ENCODE peak calls at places on chromosome 2, in five cellular contexts. One of them, this sample, is unnamed.

GRCh38 chr2:12717988-12718661 is 1.4 kb downstream of the TRIB2 start:
- DNase-seq in fibroblast of the aortic adventitia: peak
- DNase-seq in MCF 10A: peak
- DNase-seq in natural killer cell: peak
- DNase-seq in GM23338: peak
- DNase-seq in this sample: no peak

GRCh38 chr2:152370783-152371182 is 35.8 kb downstream of the FMNL2 start:
- DNase-seq in GM23338: no peak
- DNase-seq in natural killer cell: no peak
- DNase-seq in MCF 10A: no peak
- DNase-seq in fibroblast of the aortic adventitia: no peak
- DNase-seq in this sample: no peak

GRCh38 chr2:15620340-15620739 is 28.7 kb downstream of the DDX1 start:
- DNase-seq in MCF 10A: no peak
- DNase-seq in GM23338: no peak
- DNase-seq in natural killer cell: no peak
- DNase-seq in fibroblast of the aortic adventitia: no peak
- DNase-seq in this sample: no peak

GRCh38 chr2:169141713-169142352 is 72.5 kb downstream of the DHRS9 start:
- DNase-seq in MCF 10A: peak
- DNase-seq in GM23338: peak
- DNase-seq in natural killer cell: peak
- DNase-seq in fibroblast of the aortic adventitia: peak
- DNase-seq in this sample: peak

GRCh38 chr2:1675633-1676032 is 68.7 kb downstream of the PXDN start:
- DNase-seq in GM23338: no peak
- DNase-seq in natural killer cell: no peak
- DNase-seq in fibroblast of the aortic adventitia: peak
- DNase-seq in MCF 10A: peak
- DNase-seq in this sample: no peak

GRCh38 chr2:29192526-29192925 is 77.3 kb downstream of the CLIP4 start:
- DNase-seq in MCF 10A: no peak
- DNase-seq in natural killer cell: no peak
- DNase-seq in GM23338: no peak
- DNase-seq in fibroblast of the aortic adventitia: no peak
- DNase-seq in this sample: no peak

GRCh38 chr2:207180741-207181140 is 15.0 kb upstream of the KLF7 start:
- DNase-seq in fibroblast of the aortic adventitia: peak
- DNase-seq in GM23338: no peak
- DNase-seq in MCF 10A: no peak
- DNase-seq in natural killer cell: no peak
- DNase-seq in this sample: no peak

GRCh38 chr2:16257001-16257724 is 316.8 kb downstream of the MYCN start:
- DNase-seq in natural killer cell: no peak
- DNase-seq in fibroblast of the aortic adventitia: no peak
- DNase-seq in MCF 10A: no peak
- DNase-seq in GM23338: no peak
- DNase-seq in this sample: no peak

GRCh38 chr2:109451671-109452070 is 162.1 kb downstream of the SEPTIN10 start:
- DNase-seq in natural killer cell: no peak
- DNase-seq in fibroblast of the aortic adventitia: no peak
- DNase-seq in MCF 10A: no peak
- DNase-seq in GM23338: no peak
- DNase-seq in this sample: peak

GRCh38 chr2:149872638-149873037 is 285.1 kb upstream of the MMADHC start:
- DNase-seq in GM23338: no peak
- DNase-seq in fibroblast of the aortic adventitia: no peak
- DNase-seq in MCF 10A: no peak
- DNase-seq in natural killer cell: no peak
- DNase-seq in this sample: no peak

GRCh38 chr2:239928457-239929350 is 96.4 kb downstream of the NDUFA10 start:
- DNase-seq in GM23338: peak
- DNase-seq in MCF 10A: no peak
- DNase-seq in natural killer cell: no peak
- DNase-seq in fibroblast of the aortic adventitia: no peak
- DNase-seq in this sample: peak

GRCh38 chr2:64771726-64772125 is 118.0 kb upstream of the SERTAD2 start:
- DNase-seq in natural killer cell: no peak
- DNase-seq in GM23338: no peak
- DNase-seq in MCF 10A: no peak
- DNase-seq in fibroblast of the aortic adventitia: no peak
- DNase-seq in this sample: no peak

GRCh38 chr2:47344890-47345583 is 57.9 kb upstream of the MSH2 start:
- DNase-seq in GM23338: peak
- DNase-seq in natural killer cell: no peak
- DNase-seq in MCF 10A: peak
- DNase-seq in fibroblast of the aortic adventitia: no peak
- DNase-seq in this sample: no peak

GRCh38 chr2:237708491-237708890 is 81.1 kb downstream of the LRRFIP1 start:
- DNase-seq in GM23338: peak
- DNase-seq in natural killer cell: no peak
- DNase-seq in MCF 10A: no peak
- DNase-seq in fibroblast of the aortic adventitia: no peak
- DNase-seq in this sample: no peak

GRCh38 chr2:240217431-240218301 is 77.2 kb upstream of the OTOS start:
- DNase-seq in MCF 10A: no peak
- DNase-seq in natural killer cell: peak
- DNase-seq in GM23338: no peak
- DNase-seq in fibroblast of the aortic adventitia: no peak
- DNase-seq in this sample: peak

GRCh38 chr2:104862061-104862941 is 8.4 kb downstream of the POU3F3 start:
- DNase-seq in MCF 10A: no peak
- DNase-seq in fibroblast of the aortic adventitia: no peak
- DNase-seq in natural killer cell: no peak
- DNase-seq in GM23338: peak
- DNase-seq in this sample: no peak

GRCh38 chr2:54665436-54665856 is 58.0 kb upstream of the EML6 start:
- DNase-seq in MCF 10A: peak
- DNase-seq in fibroblast of the aortic adventitia: peak
- DNase-seq in GM23338: peak
- DNase-seq in natural killer cell: no peak
- DNase-seq in this sample: no peak

GRCh38 chr2:230893881-230894781 is 29.4 kb downstream of the ITM2C start:
- DNase-seq in GM23338: no peak
- DNase-seq in fibroblast of the aortic adventitia: no peak
- DNase-seq in MCF 10A: no peak
- DNase-seq in natural killer cell: no peak
- DNase-seq in this sample: no peak

GRCh38 chr2:196440413-196440812 is 199.1 kb upstream of the CCDC150 start:
- DNase-seq in fibroblast of the aortic adventitia: no peak
- DNase-seq in natural killer cell: no peak
- DNase-seq in MCF 10A: no peak
- DNase-seq in GM23338: no peak
- DNase-seq in this sample: no peak
- TF ChIP-seq CTCF in fibroblast of the aortic adventitia: no peak
- TF ChIP-seq CTCF in natural killer cell: no peak
- TF ChIP-seq CTCF in MCF 10A: no peak
- TF ChIP-seq CTCF in GM23338: no peak
- TF ChIP-seq CTCF in this sample: no peak

GRCh38 chr2:11682590-11682915 is 12.6 kb upstream of the NTSR2 start:
- DNase-seq in GM23338: no peak
- DNase-seq in MCF 10A: no peak
- DNase-seq in fibroblast of the aortic adventitia: no peak
- DNase-seq in natural killer cell: no peak
- DNase-seq in this sample: no peak

GRCh38 chr2:11683486-11683885 is 13.5 kb upstream of the NTSR2 start:
- DNase-seq in natural killer cell: no peak
- DNase-seq in MCF 10A: no peak
- DNase-seq in fibroblast of the aortic adventitia: no peak
- DNase-seq in GM23338: peak
- DNase-seq in this sample: no peak

GRCh38 chr2:11680181-11680900 is 10.3 kb upstream of the NTSR2 start:
- DNase-seq in fibroblast of the aortic adventitia: no peak
- DNase-seq in GM23338: no peak
- DNase-seq in natural killer cell: no peak
- DNase-seq in MCF 10A: peak
- DNase-seq in this sample: no peak

GRCh38 chr2:11680901-11681721 is 11.1 kb upstream of the NTSR2 start:
- DNase-seq in GM23338: no peak
- DNase-seq in natural killer cell: no peak
- DNase-seq in MCF 10A: no peak
- DNase-seq in fibroblast of the aortic adventitia: no peak
- DNase-seq in this sample: no peak

GRCh38 chr2:11681722-11682589 is 12.0 kb upstream of the NTSR2 start:
- DNase-seq in natural killer cell: peak
- DNase-seq in fibroblast of the aortic adventitia: no peak
- DNase-seq in GM23338: peak
- DNase-seq in MCF 10A: peak
- DNase-seq in this sample: no peak
- TF ChIP-seq CTCF in natural killer cell: peak
- TF ChIP-seq CTCF in fibroblast of the aortic adventitia: peak
- TF ChIP-seq CTCF in GM23338: peak
- TF ChIP-seq CTCF in MCF 10A: peak
- TF ChIP-seq CTCF in this sample: peak

GRCh38 chr2:138716183-138716582 is 64.0 kb downstream of the NXPH2 start:
- DNase-seq in natural killer cell: no peak
- DNase-seq in MCF 10A: peak
- DNase-seq in fibroblast of the aortic adventitia: no peak
- DNase-seq in GM23338: peak
- DNase-seq in this sample: no peak
- TF ChIP-seq CTCF in natural killer cell: no peak
- TF ChIP-seq CTCF in MCF 10A: no peak
- TF ChIP-seq CTCF in fibroblast of the aortic adventitia: no peak
- TF ChIP-seq CTCF in GM23338: peak
- TF ChIP-seq CTCF in this sample: no peak

DNA sequence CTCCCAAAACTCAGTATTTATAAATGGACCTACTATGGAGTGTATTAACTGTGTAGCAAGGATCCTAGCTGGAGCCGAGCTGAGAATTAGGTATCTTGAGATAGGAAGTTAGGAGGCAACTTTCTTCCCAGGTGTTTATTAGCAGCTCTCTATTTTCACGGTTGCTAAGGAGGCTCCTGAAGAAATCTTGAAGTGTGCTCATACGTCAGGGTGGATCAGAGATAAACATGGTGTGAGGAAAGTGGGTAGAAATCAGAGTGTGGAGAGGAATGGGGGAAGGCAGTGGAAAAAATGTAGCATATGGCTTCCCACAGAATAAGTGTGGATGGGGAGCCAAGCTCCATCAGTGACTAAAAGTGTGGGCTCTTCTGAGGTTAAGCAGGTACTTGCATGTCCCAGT is 104.3 kb downstream of the ABCA12 start:
- DNase-seq in natural killer cell: no peak
- DNase-seq in fibroblast of the aortic adventitia: no peak
- DNase-seq in MCF 10A: no peak
- DNase-seq in GM23338: no peak
- DNase-seq in this sample: no peak
- TF ChIP-seq CTCF in natural killer cell: no peak
- TF ChIP-seq CTCF in fibroblast of the aortic adventitia: no peak
- TF ChIP-seq CTCF in MCF 10A: no peak
- TF ChIP-seq CTCF in GM23338: no peak
- TF ChIP-seq CTCF in this sample: no peak

DNA sequence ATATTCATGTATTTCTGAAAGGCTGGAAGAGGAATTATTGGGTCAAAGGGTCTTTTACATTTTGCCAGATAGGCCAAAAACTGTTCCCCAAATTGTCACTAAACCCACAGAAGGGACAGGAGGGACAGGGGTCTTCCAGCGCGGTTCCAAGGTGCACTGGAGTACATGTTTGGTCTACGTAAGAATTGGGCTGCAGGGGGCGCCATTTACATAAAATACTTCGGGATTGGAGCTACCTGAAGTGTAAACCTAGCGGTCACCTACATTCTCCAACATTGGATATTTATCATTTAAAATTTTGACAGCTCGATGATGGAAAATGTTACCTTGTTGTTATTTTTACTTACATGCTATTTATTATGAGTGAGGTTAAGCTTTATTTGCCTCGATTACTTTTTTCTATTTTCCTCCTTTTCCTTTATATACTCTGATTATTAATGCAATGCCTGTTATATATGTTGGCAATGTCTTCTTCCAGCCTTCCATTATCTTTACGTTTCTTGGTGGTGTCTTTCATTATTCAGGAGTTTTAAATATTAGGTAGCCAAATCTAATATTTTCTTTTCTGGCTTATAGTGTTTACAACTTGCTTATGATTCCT is 43.0 kb upstream of the RAB6C start:
- DNase-seq in fibroblast of the aortic adventitia: no peak
- DNase-seq in natural killer cell: no peak
- DNase-seq in GM23338: peak
- DNase-seq in MCF 10A: no peak
- DNase-seq in this sample: no peak
- TF ChIP-seq CTCF in fibroblast of the aortic adventitia: no peak
- TF ChIP-seq CTCF in natural killer cell: peak
- TF ChIP-seq CTCF in GM23338: peak
- TF ChIP-seq CTCF in MCF 10A: no peak
- TF ChIP-seq CTCF in this sample: no peak

DNA sequence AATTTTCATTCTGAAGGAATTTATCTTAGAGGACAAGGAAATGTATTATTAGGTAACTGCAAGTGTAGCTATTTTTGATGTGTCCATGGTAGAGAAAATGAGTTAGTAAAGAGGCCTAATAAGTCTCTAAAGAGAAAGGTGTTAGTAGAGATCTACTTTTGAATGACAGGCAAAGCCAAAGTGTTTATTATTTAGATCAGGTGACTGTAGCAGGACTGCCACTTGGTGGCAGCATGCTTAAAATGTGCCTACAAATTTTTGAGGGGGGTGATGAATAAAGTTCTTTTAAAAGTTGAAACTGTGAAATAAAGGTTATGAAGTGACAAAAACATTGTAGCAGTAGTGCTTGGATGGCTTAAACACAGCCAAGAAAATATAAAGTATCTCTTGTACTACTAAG is 421.5 kb upstream of the MEIS1 start:
- DNase-seq in fibroblast of the aortic adventitia: no peak
- DNase-seq in MCF 10A: peak
- DNase-seq in natural killer cell: no peak
- DNase-seq in GM23338: no peak
- DNase-seq in this sample: no peak
- TF ChIP-seq CTCF in fibroblast of the aortic adventitia: no peak
- TF ChIP-seq CTCF in MCF 10A: peak
- TF ChIP-seq CTCF in natural killer cell: no peak
- TF ChIP-seq CTCF in GM23338: peak
- TF ChIP-seq CTCF in this sample: no peak

DNA sequence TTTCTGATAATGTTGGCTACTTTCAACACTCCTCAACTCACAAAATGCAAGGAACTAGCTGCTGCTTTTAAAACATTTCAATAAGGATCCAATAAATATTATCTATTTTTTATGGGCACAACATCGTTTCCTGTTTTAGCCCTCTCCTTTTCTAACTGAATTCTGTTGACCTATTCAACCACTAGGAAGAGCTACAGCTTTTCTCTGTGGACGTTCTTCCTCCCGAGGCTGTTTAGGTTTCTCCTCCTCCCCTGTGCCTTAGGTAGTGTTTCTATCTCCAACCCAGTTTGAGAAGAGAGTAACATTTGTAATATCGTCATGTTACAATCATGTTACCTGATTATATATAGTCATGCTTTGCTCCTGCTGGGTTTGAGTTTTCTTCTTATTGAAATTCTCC is 91.3 kb upstream of the ITGB6 start:
- DNase-seq in GM23338: no peak
- DNase-seq in MCF 10A: no peak
- DNase-seq in fibroblast of the aortic adventitia: peak
- DNase-seq in natural killer cell: no peak
- DNase-seq in this sample: no peak
- TF ChIP-seq CTCF in GM23338: peak
- TF ChIP-seq CTCF in MCF 10A: no peak
- TF ChIP-seq CTCF in fibroblast of the aortic adventitia: peak
- TF ChIP-seq CTCF in natural killer cell: no peak
- TF ChIP-seq CTCF in this sample: no peak